ENCODE peak calls at places on chromosomes 12 and 14, in seven cellular contexts. Y is endothelial cell; J is A549; A is hepatic stellate cell; Z is stimulated activated naive CD8-positive, alpha-beta T cell treated with anti-CD3 and anti-CD28 coated beads, Interleukin-15, Interleukin-2, amounts not matched to agents 100 U/mL and 50 U/mL, for 24 hours; V is anterior cingulate cortex; H is iPS-NIHi11. Q is an unnamed sample.

GRCh38 chr14:65847065-65847847 is 434.7 kb downstream of the FUT8 start:
- DNase-seq in H (no peak), V (no peak), J (no peak), A (no peak), Z (peak), Y (no peak), Q (no peak)

GRCh38 chr12:69014047-69014446 is 81.1 kb upstream of the CPM start:
- DNase-seq in J (no peak), Y (no peak), V (no peak), A (no peak), Z (no peak), H (no peak), Q (no peak)

GRCh38 chr12:111430418-111431353 is 25.0 kb downstream of the SH2B3 start:
- DNase-seq in J (no peak), A (no peak), Y (no peak), H (no peak), Z (peak), V (no peak), Q (no peak)

GRCh38 chr12:59486827-59487226 is 109.0 kb upstream of the SLC16A7 start:
- DNase-seq in A (no peak), J (no peak), Y (no peak), Z (no peak), V (no peak), H (no peak), Q (no peak)

GRCh38 chr14:85607571-85608219 is 77.8 kb downstream of the FLRT2 start:
- DNase-seq in H (no peak), J (no peak), V (no peak), Z (no peak), Y (no peak), A (no peak), Q (no peak)

GRCh38 chr14:22221508-22221907 is 367.5 kb downstream of the DAD1 start:
- DNase-seq in V (no peak), A (peak), Y (no peak), H (peak), J (peak), Z (no peak), Q (no peak)

GRCh38 chr12:57118711-57119271 is 7.6 kb upstream of the STAT6 start:
- DNase-seq in V (no peak), J (no peak), Z (no peak), Y (no peak), A (no peak), H (no peak), Q (no peak)

GRCh38 chr12:11545438-11546330 is 103.8 kb upstream of the ETV6 start:
- DNase-seq in Z (peak), V (no peak), H (no peak), J (no peak), Y (no peak), A (no peak), Q (no peak)

GRCh38 chr14:29442720-29443119 is 484.9 kb downstream of the PRKD1 start:
- DNase-seq in H (no peak), Y (no peak), A (peak), J (no peak), V (no peak), Z (no peak), Q (no peak)

Q was measured in globus pallidus.